ENCODE peak calls at places on chromosomes 13 and 19, in seven cellular contexts. V, K, S, L, U, F and Q are unnamed samples.

GRCh38 chr19:23460656-23461055 is 65.4 kb upstream of the ZNF91 start:
- DNase-seq in F (no peak), U (no peak), K (no peak), S (no peak), V (no peak), L (no peak), Q (no peak)

GRCh38 chr13:108795841-108796240 is 166.4 kb downstream of the MYO16 start:
- DNase-seq in K (no peak), L (no peak), S (no peak), V (no peak), U (no peak), F (no peak), Q (no peak)

GRCh38 chr19:58513694-58514563 is 2.1 kb upstream of the SLC27A5 start:
- DNase-seq in U (peak; percentile 99), S (peak; percentile 97), F (no peak), K (peak; percentile 94), L (peak; percentile 89), V (peak; percentile 51), Q (peak; percentile 100)

GRCh38 chr13:62207388-62207787 is 791.7 kb upstream of the PCDH20 start:
- DNase-seq in L (no peak), S (no peak), F (no peak), V (no peak), K (no peak), U (no peak), Q (no peak)

GRCh38 chr13:100675660-100676129 is 1.1 kb upstream of the TMTC4 start:
- DNase-seq in L (no peak), S (no peak), V (no peak), F (no peak), U (no peak), K (no peak), Q (peak; percentile 49)

GRCh38 chr19:47352095-47352494 is 3.0 kb downstream of the DHX34 start:
- DNase-seq in S (no peak), F (no peak), K (no peak), U (peak; percentile 5), V (no peak), L (no peak), Q (no peak)

GRCh38 chr19:35142531-35143230 is 374 bp upstream of the FXYD7 start:
- DNase-seq in L (no peak), K (peak; percentile 64), U (peak; percentile 91), F (no peak), V (peak; percentile 36), S (peak; percentile 86), Q (peak; percentile 89)

GRCh38 chr13:49561064-49561410 is 24.3 kb downstream of the RCBTB1 start:
- DNase-seq in V (no peak), K (no peak), S (no peak), F (no peak), L (no peak), U (peak; percentile 63), Q (no peak)

GRCh38 chr19:48321372-48321621 is 4.1 kb upstream of the EMP3 start:
- DNase-seq in U (peak; percentile 97), F (peak; percentile 96), L (peak; percentile 93), S (no peak), V (peak; percentile 97), K (peak; percentile 99), Q (peak; percentile 98)

GRCh38 chr19:4229179-4229931 is at the start of gene EBI3:
- DNase-seq in L (no peak), K (no peak), U (no peak), S (no peak), F (no peak), V (peak; percentile 27), Q (peak; percentile 60)

GRCh38 chr19:10228925-10229324 is 2.2 kb downstream of the S1PR2 start:
- DNase-seq in U (peak; percentile 45), F (no peak), S (no peak), L (no peak), K (no peak), V (no peak), Q (peak; percentile 80)

GRCh38 chr13:26050568-26051230 is 1.1 kb downstream of the SHISA2 start:
- DNase-seq in U (peak; percentile 66), L (peak; percentile 30), F (no peak), K (peak; percentile 49), S (peak; percentile 80), V (no peak), Q (no peak)

GRCh38 chr19:11849264-11849615 is 714 bp downstream of the ZNF439 start:
- DNase-seq in F (no peak), V (no peak), L (no peak), K (no peak), S (no peak), U (no peak), Q (peak; percentile 82)

GRCh38 chr19:41847351-41848105 is 2.7 kb downstream of the DMRTC2 start:
- DNase-seq in K (no peak), S (no peak), U (no peak), L (no peak), V (no peak), F (no peak), Q (no peak)

GRCh38 chr19:2455481-2456300 is 1.1 kb downstream of the LMNB2 start:
- DNase-seq in V (no peak), L (no peak), K (peak; percentile 49), S (no peak), U (peak; percentile 75), F (no peak), Q (peak; percentile 75)

GRCh38 chr19:48044561-48044960 is 682 bp upstream of the CABP5 start:
- DNase-seq in L (no peak), F (no peak), K (no peak), S (no peak), V (no peak), U (no peak), Q (no peak)

GRCh38 chr19:9673912-9674668 is 810 bp downstream of the ZNF562 start:
- DNase-seq in S (no peak), L (no peak), V (no peak), K (no peak), F (no peak), U (no peak), Q (no peak)

GRCh38 chr13:44191504-44192171 is 182.0 kb upstream of the SERP2 start:
- DNase-seq in V (peak; percentile 51), S (no peak), L (peak; percentile 59), K (peak; percentile 43), F (no peak), U (peak; percentile 58), Q (peak; percentile 78)

GRCh38 chr19:34316741-34317241 is 48.2 kb upstream of the GPI start:
- DNase-seq in K (no peak), V (no peak), S (no peak), F (no peak), U (no peak), L (no peak), Q (peak; percentile 63)

GRCh38 chr19:10353793-10354391 is 14.5 kb upstream of the ICAM3 start:
- DNase-seq in K (no peak), F (no peak), V (no peak), L (peak; percentile 92), U (peak; percentile 77), S (peak; percentile 99), Q (peak; percentile 83)

GRCh38 chr13:30158774-30159445 is 148.4 kb downstream of the KATNAL1 start:
- DNase-seq in U (no peak), L (no peak), V (no peak), S (no peak), K (peak; percentile 53), F (no peak), Q (peak; percentile 50)
- H3K4me1 ChIP-seq in U (peaks cover 6% of the 10 kb centered on the region), L (peaks cover 4% of the 10 kb centered on the region), V (no peaks in the 10 kb centered on the region), S (no peaks in the 10 kb centered on the region), K (no peaks in the 10 kb centered on the region), F (no peaks in the 10 kb centered on the region), Q (peaks cover 18% of the 10 kb centered on the region)

GRCh38 chr19:57269515-57270250 is 10.6 kb upstream of the ZNF460 start:
- DNase-seq in S (no peak), U (peak; percentile 7), K (no peak), F (no peak), L (no peak), V (no peak), Q (peak; percentile 85)
- H3K27ac ChIP-seq in S (no peak overlapping the region), U (peak overlapping the region; percentile 63), K (no peak overlapping the region), F (no peak overlapping the region), L (no peak overlapping the region), V (no peak overlapping the region), Q (peak overlapping the region; percentile 81)

DNA sequence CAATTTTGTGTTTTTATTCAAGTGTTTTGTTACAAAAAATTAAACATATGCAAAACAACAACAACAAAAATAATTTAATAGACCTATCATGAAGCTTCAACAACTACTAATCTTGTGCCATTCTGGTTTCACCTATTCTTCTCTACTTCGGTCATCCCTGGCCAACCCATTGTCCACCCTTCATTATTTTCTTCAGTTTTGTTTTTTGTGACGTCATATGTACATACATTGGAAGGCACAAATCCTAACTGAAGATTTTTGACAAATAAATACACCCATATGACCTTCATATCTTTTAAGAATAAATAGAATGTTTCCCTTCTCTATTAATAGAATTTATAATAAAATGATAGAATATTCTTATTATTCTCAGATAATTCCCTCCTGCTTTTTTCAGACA is 69.2 kb downstream of the ZNF429 start:
- DNase-seq in K (no peak), U (no peak), F (no peak), S (no peak), V (no peak), L (no peak), Q (no peak)
- H3K4me1 ChIP-seq in K (no peaks in the 10 kb centered on the region), U (no peaks in the 10 kb centered on the region), F (no peaks in the 10 kb centered on the region), S (no peaks in the 10 kb centered on the region), V (no peaks in the 10 kb centered on the region), L (no peaks in the 10 kb centered on the region), Q (no peaks in the 10 kb centered on the region)

GRCh38 chr19:13085673-13086072 is 17.0 kb downstream of the LYL1 start:
- DNase-seq in U (no peak), K (no peak), S (no peak), L (no peak), V (no peak), F (no peak), Q (no peak)

GRCh38 chr19:13086341-13086740 is 16.3 kb downstream of the LYL1 start:
- DNase-seq in K (no peak), V (no peak), F (no peak), S (no peak), L (no peak), U (no peak), Q (no peak)

GRCh38 chr19:13083008-13083404 is 19.7 kb downstream of the LYL1 start:
- DNase-seq in S (no peak), K (no peak), L (no peak), V (no peak), U (no peak), F (no peak), Q (no peak)

GRCh38 chr19:13082192-13083007 is 20.3 kb downstream of the LYL1 start:
- DNase-seq in S (no peak), K (no peak), F (no peak), L (no peak), U (peak; percentile 66), V (peak; percentile 73), Q (peak; percentile 62)

DNA sequence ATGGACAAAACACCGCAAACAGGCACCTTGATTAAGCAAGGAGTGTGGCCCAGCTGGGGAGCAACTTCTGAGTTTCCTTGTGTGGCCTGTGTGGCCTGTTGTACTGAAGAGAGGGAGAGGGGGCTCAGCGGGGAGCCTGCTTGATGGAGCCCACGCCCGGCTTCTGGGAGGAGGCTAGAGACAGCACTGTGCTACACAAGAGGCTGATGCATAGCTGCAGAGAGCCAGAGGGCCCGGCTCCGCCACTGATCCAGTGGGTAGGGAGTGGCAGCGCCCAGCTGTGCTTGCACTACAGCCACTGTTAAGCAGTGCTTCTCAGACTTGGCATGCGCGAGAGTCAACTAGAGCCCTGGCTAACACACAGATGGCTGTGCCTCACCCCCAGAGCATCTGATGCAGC is 19.0 kb downstream of the LYL1 start:
- DNase-seq in L (no peak), U (no peak), K (no peak), F (no peak), S (no peak), V (peak; percentile 17), Q (no peak)
- H3K27ac ChIP-seq in L (no peak overlapping the region), U (no peak overlapping the region), K (peak overlapping the region; percentile 66), F (no peak overlapping the region), S (no peak overlapping the region), V (peak overlapping the region; percentile 94), Q (no peak overlapping the region)